ENCODE peak calls at places on chromosome 7, in seven cellular contexts. T, V, Z, K, B, C and L are unnamed samples.
A peak's percentile ranks its signal among the peaks of the same experiment; 100 is the strongest.

GRCh38 chr7:76346778-76347177 is 12.0 kb downstream of the YWHAG start:
- DNase-seq in T (no peak), V (no peak), Z (no peak), K (no peak), B (no peak), C (no peak), L (no peak)

GRCh38 chr7:47145982-47146381 is 435.9 kb downstream of the TNS3 start:
- DNase-seq in T (no peak), V (no peak), Z (no peak), K (no peak), B (no peak), C (no peak), L (no peak)

GRCh38 chr7:27103489-27104226 is 1.2 kb upstream of the HOXA2 start:
- DNase-seq in T (no peak), V (no peak), Z (no peak), K (no peak), B (no peak), C (no peak), L (no peak)

GRCh38 chr7:151844080-151844827 is 32.7 kb downstream of the PRKAG2 start:
- DNase-seq in T (no peak), V (no peak), Z (no peak), K (no peak), B (peak; percentile 15), C (no peak), L (peak; percentile 87)

GRCh38 chr7:39465055-39465929 is 100.9 kb upstream of the YAE1 start:
- DNase-seq in T (peak; percentile 52), V (no peak), Z (no peak), K (peak; percentile 91), B (no peak), C (peak; percentile 27), L (peak; percentile 75)

GRCh38 chr7:152674860-152675760 is 831 bp downstream of the XRCC2 start:
- DNase-seq in T (no peak), V (no peak), Z (no peak), K (peak; percentile 55), B (no peak), C (no peak), L (peak; percentile 18)

GRCh38 chr7:455110-455928 is 64.3 kb downstream of the PDGFA start:
- DNase-seq in T (peak; percentile 66), V (peak; percentile 78), Z (no peak), K (no peak), B (no peak), C (peak; percentile 48), L (no peak)

GRCh38 chr7:52938455-52939133 is 96.8 kb upstream of the POM121L12 start:
- DNase-seq in T (no peak), V (no peak), Z (no peak), K (no peak), B (no peak), C (no peak), L (no peak)

GRCh38 chr7:51315393-51316261 is 982 bp downstream of the COBL start:
- DNase-seq in T (peak; percentile 92), V (no peak), Z (peak; percentile 85), K (peak; percentile 85), B (peak; percentile 77), C (no peak), L (peak; percentile 2)

GRCh38 chr7:15832996-15833395 is 146.5 kb upstream of the MEOX2 start:
- DNase-seq in T (no peak), V (peak; percentile 74), Z (peak; percentile 88), K (no peak), B (no peak), C (peak; percentile 25), L (peak; percentile 74)

GRCh38 chr7:52261052-52261451 is 774.4 kb upstream of the POM121L12 start:
- DNase-seq in T (no peak), V (no peak), Z (no peak), K (peak; percentile 24), B (no peak), C (no peak), L (no peak)

GRCh38 chr7:155731375-155731774 is 80.9 kb downstream of the SHH start:
- DNase-seq in T (peak; percentile 11), V (no peak), Z (no peak), K (no peak), B (no peak), C (no peak), L (peak; percentile 73)

GRCh38 chr7:85681241-85681640 is 494.4 kb upstream of the SEMA3D start:
- DNase-seq in T (no peak), V (no peak), Z (no peak), K (peak; percentile 21), B (no peak), C (no peak), L (no peak)

GRCh38 chr7:122183106-122183505 is 39.1 kb upstream of the AASS start:
- DNase-seq in T (no peak), V (no peak), Z (no peak), K (no peak), B (no peak), C (no peak), L (no peak)

GRCh38 chr7:133300811-133301210 is 47.9 kb downstream of the EXOC4 start:
- DNase-seq in T (no peak), V (no peak), Z (no peak), K (peak; percentile 29), B (no peak), C (no peak), L (peak; percentile 36)

GRCh38 chr7:22992874-22993840 is 20.8 kb downstream of the HYCC1 start:
- DNase-seq in T (no peak), V (no peak), Z (no peak), K (no peak), B (no peak), C (no peak), L (no peak)

GRCh38 chr7:157432541-157432956 is 95.7 kb downstream of the DNAJB6 start:
- DNase-seq in T (no peak), V (no peak), Z (peak; percentile 45), K (peak; percentile 95), B (peak; percentile 63), C (no peak), L (peak; percentile 69)

GRCh38 chr7:152436279-152437147 is 710 bp upstream of the KMT2C start:
- DNase-seq in T (peak; percentile 96), V (peak; percentile 95), Z (peak; percentile 98), K (peak; percentile 95), B (peak; percentile 96), C (peak; percentile 94), L (peak; percentile 96)

GRCh38 chr7:79050592-79050991 is 402.9 kb downstream of the MAGI2 start:
- DNase-seq in T (peak; percentile 53), V (no peak), Z (no peak), K (no peak), B (no peak), C (no peak), L (peak; percentile 64)

DNA sequence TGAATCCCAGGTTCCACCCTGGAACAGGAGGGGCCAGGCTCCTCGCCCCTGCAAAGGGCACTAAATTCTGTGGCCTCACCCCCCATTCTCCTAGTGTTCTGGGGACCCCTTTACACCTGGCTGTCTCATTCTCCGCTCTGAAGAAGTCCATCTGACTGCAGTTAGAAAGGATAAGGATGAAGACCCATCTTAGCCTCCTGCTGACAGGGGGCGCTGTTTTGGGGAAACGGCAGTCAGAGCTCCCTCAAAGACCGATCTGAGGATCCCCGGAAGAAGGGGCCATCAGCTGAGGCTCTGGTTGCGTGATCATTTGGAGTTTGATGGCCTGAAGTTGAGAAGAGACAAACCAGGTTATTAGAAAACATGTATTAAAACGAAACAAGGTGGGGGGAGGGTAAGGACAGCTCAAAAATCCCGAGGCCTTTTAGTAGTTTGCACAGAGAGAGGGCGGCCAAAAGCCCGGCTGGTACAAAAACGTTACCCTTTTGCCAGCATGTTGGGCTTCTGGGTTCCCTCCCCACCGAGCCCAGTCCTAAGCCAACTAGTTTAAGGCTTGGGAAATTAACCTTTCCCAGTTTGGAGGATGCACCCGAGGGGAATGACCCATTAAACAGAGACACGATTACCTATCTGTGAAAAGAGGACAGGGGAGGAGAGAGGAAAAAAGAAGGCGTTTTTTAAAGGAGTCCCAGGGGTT is 102.8 kb downstream of the CHN2 start:
- DNase-seq in T (no peak), V (no peak), Z (no peak), K (peak; percentile 86), B (no peak), C (no peak), L (no peak)
- TF ChIP-seq CTCF in T (peak; percentile 50), V (no peak), Z (no peak), K (peak; percentile 79), B (no peak), C (no peak), L (peak; percentile 11)

GRCh38 chr7:64905547-64905946 is 2.5 kb downstream of the ZNF273 start:
- DNase-seq in T (no peak), V (no peak), Z (no peak), K (no peak), B (no peak), C (no peak), L (no peak)
- H3K4me3 ChIP-seq in T (no peak overlapping the region), V (no peak overlapping the region), Z (no peak overlapping the region), K (peak overlapping the region; percentile 27), B (no peak overlapping the region), C (no peak overlapping the region), L (no peak overlapping the region)

GRCh38 chr7:93923946-93924345 is 2.4 kb downstream of the GNG11 start:
- DNase-seq in T (no peak), V (no peak), Z (no peak), K (no peak), B (no peak), C (no peak), L (peak; percentile 33)

GRCh38 chr7:93920496-93921189 is 892 bp upstream of the GNG11 start:
- DNase-seq in T (no peak), V (no peak), Z (no peak), K (peak; percentile 42), B (no peak), C (no peak), L (peak; percentile 36)

GRCh38 chr7:93921190-93921585 is 347 bp upstream of the GNG11 start:
- DNase-seq in T (no peak), V (no peak), Z (no peak), K (no peak), B (no peak), C (no peak), L (no peak)

GRCh38 chr7:93923291-93923690 is 1.8 kb downstream of the GNG11 start:
- DNase-seq in T (no peak), V (no peak), Z (no peak), K (no peak), B (no peak), C (no peak), L (peak; percentile 56)

DNA sequence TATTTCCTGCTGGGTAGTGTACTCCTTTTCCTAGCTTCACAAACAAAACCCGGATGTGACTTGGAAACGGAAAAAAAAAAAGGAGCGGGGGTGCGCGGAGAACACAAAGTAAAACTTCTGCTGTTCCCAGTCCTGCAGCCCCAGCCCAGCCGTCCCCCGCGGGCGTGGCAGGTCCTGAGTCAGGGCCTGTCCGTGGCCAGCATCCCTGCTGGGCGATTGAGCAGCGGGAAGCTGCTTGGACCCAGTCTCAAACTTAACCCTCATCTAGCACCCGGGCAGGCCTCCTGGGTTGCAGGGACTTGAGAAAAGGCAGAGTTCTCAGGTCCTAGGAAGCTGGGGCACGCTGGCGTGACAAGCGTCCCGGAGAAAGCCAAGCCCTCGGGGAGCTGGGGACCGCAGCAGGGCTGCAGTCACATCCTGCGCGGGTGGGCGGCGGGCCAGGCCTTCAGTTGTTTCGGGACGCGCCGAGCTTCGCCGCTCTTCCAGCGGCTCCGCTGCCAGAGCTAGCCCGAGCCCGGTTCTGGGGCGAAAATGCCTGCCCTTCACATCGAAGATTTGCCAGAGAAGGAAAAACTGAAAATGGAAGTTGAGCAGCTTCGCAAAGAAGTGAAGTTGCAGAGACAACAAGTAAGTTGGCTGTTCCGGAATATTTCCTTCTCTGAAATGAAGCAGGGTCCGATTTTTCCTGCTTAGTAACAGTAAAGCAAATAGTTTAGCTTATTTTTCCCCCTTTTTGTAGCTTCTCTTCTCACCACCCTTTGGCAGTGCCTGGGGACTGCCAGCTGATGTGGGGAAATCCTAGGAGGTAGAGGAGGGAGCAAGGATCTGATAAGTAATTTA is at the start of gene GNG11:
- DNase-seq in T (peak; percentile 63), V (peak; percentile 89), Z (peak; percentile 96), K (peak; percentile 77), B (peak; percentile 79), C (peak; percentile 79), L (peak; percentile 94)
- TF ChIP-seq CTCF in T (no peak), V (peak; percentile 14), Z (no peak), K (no peak), B (no peak), C (no peak), L (no peak)

GRCh38 chr7:90229728-90230127 is 15.2 kb upstream of the CFAP69 start:
- DNase-seq in T (no peak), V (no peak), Z (no peak), K (no peak), B (no peak), C (no peak), L (no peak)
- H3K4me3 ChIP-seq in T (no peak overlapping the region), V (no peak overlapping the region), Z (no peak overlapping the region), K (no peak overlapping the region), B (no peak overlapping the region), C (no peak overlapping the region), L (no peak overlapping the region)